ENCODE peak calls at places on chromosome 1, in four cellular contexts. O is G401, W is GM18507, M is activated T-cell treated with anti-CD3 and anti-CD28 coated beads for 24 hours. F is an unnamed sample.

GRCh38 chr1:79575424-79575823 is 568.9 kb upstream of the ADGRL4 start:
- DNase-seq in W (no peak), O (no peak), M (no peak), F (no peak)

GRCh38 chr1:15423355-15424077 is 13.8 kb downstream of the EFHD2 start:
- DNase-seq in W (no peak), O (no peak), M (no peak), F (no peak)

GRCh38 chr1:1024421-1025415 is 4.8 kb downstream of the AGRN start:
- DNase-seq in M (no peak), O (no peak), W (no peak), F (no peak)

GRCh38 chr1:45883633-45884032 is 80.2 kb downstream of the MAST2 start:
- DNase-seq in O (no peak), M (no peak), W (no peak), F (no peak)

GRCh38 chr1:25100151-25100841 is 132.0 kb downstream of the SYF2 start:
- DNase-seq in O (no peak), W (no peak), M (no peak), F (no peak)

GRCh38 chr1:37890378-37891014 is 31.1 kb upstream of the MTF1 start:
- DNase-seq in W (no peak), M (no peak), O (peak), F (peak)

GRCh38 chr1:44594353-44594752 is 79.9 kb downstream of the TMEM53 start:
- DNase-seq in M (no peak), W (no peak), O (no peak), F (no peak)

GRCh38 chr1:53825306-53825705 is 12.8 kb downstream of the NDC1 start:
- DNase-seq in O (no peak), W (no peak), M (no peak), F (no peak)

GRCh38 chr1:223233410-223234163 is 90.5 kb upstream of the TLR5 start:
- DNase-seq in O (no peak), W (no peak), M (no peak), F (no peak)